ENCODE peak calls at places on chromosomes 3 and 15, in eight cellular contexts. Q is nephron progenitor cell; C is WTC11; L is H9; Z is HFFc6; P is AG04450; I is CD8-positive, alpha-beta T cell; K is cardiac fibroblast. V is an unnamed sample.

GRCh38 chr3:30370681-30371271 is 235.6 kb upstream of the TGFBR2 start:
- DNase-seq in I (no peak), L (no peak), P (no peak), C (no peak), K (peak; percentile 69), Q (no peak), Z (peak; percentile 49), V (peak; percentile 18)

GRCh38 chr3:135762188-135762853 is 203.2 kb upstream of the PPP2R3A start:
- DNase-seq in Z (no peak), Q (no peak), P (no peak), L (peak; percentile 41), C (peak; percentile 28), K (no peak), I (no peak), V (no peak)

GRCh38 chr3:62007036-62007435 is 366.3 kb downstream of the FEZF2 start:
- DNase-seq in P (no peak), Z (peak; percentile 50), I (no peak), L (no peak), K (peak; percentile 31), C (no peak), Q (no peak), V (no peak)

GRCh38 chr3:152469238-152470025 is 200.7 kb downstream of the MBNL1 start:
- DNase-seq in C (no peak), L (no peak), Z (no peak), P (no peak), I (no peak), K (no peak), Q (no peak), V (no peak)

GRCh38 chr15:39591141-39591895 is 10.4 kb downstream of the THBS1 start:
- DNase-seq in Z (peak; percentile 64), L (no peak), K (peak; percentile 67), P (no peak), I (no peak), Q (no peak), C (no peak), V (no peak)

GRCh38 chr3:152127058-152127457 is 141.7 kb upstream of the MBNL1 start:
- DNase-seq in C (no peak), Z (no peak), I (no peak), P (no peak), K (no peak), Q (no peak), L (no peak), V (no peak)

GRCh38 chr15:40782609-40783227 is 12.9 kb downstream of the C15orf62 start:
- DNase-seq in I (peak; percentile 53), Q (peak; percentile 67), Z (no peak), P (no peak), K (no peak), C (peak; percentile 75), L (peak; percentile 81), V (peak; percentile 85)

GRCh38 chr3:126270145-126270811 is 86.9 kb downstream of the KLF15 start:
- DNase-seq in K (peak; percentile 83), Z (no peak), P (no peak), Q (no peak), C (no peak), I (no peak), L (peak; percentile 20), V (peak; percentile 62)

GRCh38 chr15:79406191-79406590 is 25.9 kb upstream of the MINAR1 start:
- DNase-seq in K (no peak), Q (no peak), L (no peak), I (no peak), Z (no peak), P (no peak), C (no peak), V (no peak)

GRCh38 chr3:61979645-61980430 is 393.5 kb downstream of the FEZF2 start:
- DNase-seq in I (no peak), P (no peak), Q (no peak), L (no peak), C (no peak), K (peak; percentile 41), Z (peak; percentile 24), V (no peak)

GRCh38 chr3:74415731-74416130 is 198.7 kb downstream of the CNTN3 start:
- DNase-seq in P (no peak), L (peak; percentile 55), I (no peak), C (peak; percentile 32), Q (no peak), K (no peak), Z (no peak), V (no peak)

GRCh38 chr3:42829083-42829627 is 19.9 kb downstream of the ACKR2 start:
- DNase-seq in P (no peak), Q (no peak), Z (no peak), C (no peak), I (no peak), K (no peak), L (no peak), V (peak; percentile 18)

GRCh38 chr15:90287096-90287495 is 21.6 kb downstream of the NGRN start:
- DNase-seq in L (peak; percentile 74), P (no peak), Z (no peak), K (no peak), C (peak; percentile 67), I (no peak), Q (no peak), V (no peak)

GRCh38 chr15:25860885-25861866 is 2.0 kb downstream of the ATP10A start:
- DNase-seq in C (no peak), Z (no peak), K (no peak), Q (no peak), P (no peak), L (no peak), I (no peak), V (no peak)

GRCh38 chr3:195883160-195883559 is 25.2 kb downstream of the TNK2 start:
- DNase-seq in Z (no peak), L (no peak), I (no peak), K (no peak), Q (no peak), C (no peak), P (no peak), V (no peak)

GRCh38 chr3:50724831-50725230 is 50.1 kb downstream of the DOCK3 start:
- DNase-seq in L (no peak), P (no peak), Q (no peak), C (no peak), K (no peak), I (no peak), Z (no peak), V (no peak)

GRCh38 chr3:12970684-12971083 is 102.5 kb downstream of the IQSEC1 start:
- DNase-seq in C (no peak), I (no peak), K (no peak), Q (no peak), P (no peak), Z (no peak), L (no peak), V (no peak)

GRCh38 chr3:126135398-126136076 is 44.8 kb downstream of the ALDH1L1 start:
- DNase-seq in Q (no peak), I (no peak), K (no peak), C (peak; percentile 7), P (no peak), Z (no peak), L (peak; percentile 20), V (peak; percentile 0)

GRCh38 chr3:71211083-71211482 is 372.4 kb downstream of the FOXP1 start:
- DNase-seq in C (no peak), L (no peak), P (no peak), I (no peak), K (no peak), Q (no peak), Z (no peak), V (no peak)

GRCh38 chr3:21390856-21391255 is 360.2 kb downstream of the ZNF385D start:
- DNase-seq in Q (no peak), C (no peak), P (no peak), L (no peak), K (peak; percentile 46), Z (peak; percentile 70), I (no peak), V (no peak)

GRCh38 chr15:54082836-54083492 is 104.7 kb downstream of the UNC13C start:
- DNase-seq in L (peak; percentile 44), I (no peak), Z (no peak), K (peak; percentile 8), C (peak; percentile 53), Q (peak; percentile 41), P (no peak), V (peak; percentile 20)

GRCh38 chr3:34237946-34238345 is 439.5 kb downstream of the PDCD6IP start:
- DNase-seq in Z (no peak), P (no peak), I (no peak), Q (no peak), L (no peak), K (no peak), C (no peak), V (no peak)

GRCh38 chr3:53513556-53514190 is 19.3 kb downstream of the CACNA1D start:
- DNase-seq in P (no peak), K (no peak), L (no peak), I (no peak), Q (no peak), Z (no peak), C (no peak), V (peak; percentile 22)
- TF ChIP-seq CTCF in P (peak; percentile 17), K (no peak), L (peak; percentile 51), I (no peak), Q (no peak), Z (peak; percentile 28), C (no peak), V (peak; percentile 41)

GRCh38 chr3:55013145-55013544 is 85.3 kb upstream of the LRTM1 start:
- DNase-seq in C (no peak), Q (no peak), L (no peak), K (peak; percentile 53), Z (peak; percentile 33), P (no peak), I (no peak), V (no peak)
- TF ChIP-seq CTCF in C (no peak), Q (no peak), L (peak; percentile 32), K (no peak), Z (peak; percentile 69), P (peak; percentile 41), I (no peak), V (no peak)

GRCh38 chr3:121852256-121852655 is 17.2 kb downstream of the EAF2 start:
- DNase-seq in Q (no peak), C (no peak), I (no peak), K (no peak), P (no peak), L (no peak), Z (no peak), V (no peak)

DNA sequence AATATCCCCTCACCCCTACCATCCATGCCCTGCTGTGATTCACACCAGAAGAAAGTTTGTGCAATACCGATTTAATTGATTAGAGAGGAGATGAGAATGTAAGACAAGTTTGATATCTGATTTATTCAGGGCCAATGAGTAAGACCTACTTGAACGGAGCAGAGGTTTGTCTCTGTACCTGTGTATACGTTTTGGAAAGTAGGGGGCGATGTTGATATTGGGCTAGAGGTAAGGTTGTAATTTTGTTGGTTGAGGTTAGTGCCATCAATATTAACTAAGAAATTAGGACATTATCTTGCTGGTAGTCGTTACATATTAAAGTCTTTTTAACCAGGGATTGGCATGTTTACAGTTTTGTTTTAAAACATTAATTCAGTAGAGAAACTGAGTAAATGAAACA is 20.5 kb downstream of the EAF2 start:
- DNase-seq in K (peak; percentile 12), Z (no peak), C (no peak), L (no peak), P (no peak), Q (no peak), I (no peak), V (peak; percentile 36)
- TF ChIP-seq CTCF in K (peak; percentile 13), Z (peak; percentile 46), C (peak; percentile 17), L (peak; percentile 81), P (peak; percentile 16), Q (peak; percentile 32), I (no peak), V (peak; percentile 25)

DNA sequence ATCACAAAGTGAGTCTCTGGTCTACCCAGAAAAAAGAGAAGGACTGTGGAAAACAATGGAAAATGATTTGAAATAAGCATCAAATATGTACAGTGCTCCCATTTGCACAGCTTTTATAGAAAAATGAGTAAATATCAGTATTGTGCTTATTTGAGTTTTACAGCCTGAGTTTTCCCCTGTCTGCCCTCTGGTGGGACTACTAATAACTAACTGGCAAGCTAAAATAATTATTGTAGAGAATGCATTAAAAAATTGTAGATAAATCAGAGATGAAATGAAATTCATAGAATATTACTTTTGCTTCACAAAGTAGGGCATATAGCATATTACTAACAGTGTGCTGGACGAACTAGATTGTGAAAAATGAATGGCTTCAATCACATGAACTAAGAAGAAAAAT is 287.1 kb downstream of the NAALADL2 start:
- DNase-seq in K (peak; percentile 46), C (no peak), P (peak; percentile 4), I (no peak), L (no peak), Q (no peak), Z (peak; percentile 39), V (no peak)
- TF ChIP-seq CTCF in K (peak; percentile 37), C (no peak), P (peak; percentile 67), I (no peak), L (peak; percentile 35), Q (no peak), Z (peak; percentile 76), V (peak; percentile 39)